ENCODE peak calls at places on chromosomes 4 and X, in five cellular contexts. E, U, W, Z and C are unnamed samples. For H3K4me1, the result is how much of the 10 kb centered on the place peaks cover.

GRCh38 chr4:87679449-87680169 is 29.5 kb downstream of the DMP1 start:
- DNase-seq in E (peak), U (peak), W (peak), Z (peak), C (peak)

GRCh38 chr4:173529505-173530325 is at the start of gene HAND2:
- DNase-seq in E (peak), U (peak), W (peak), Z (peak), C (no peak)

GRCh38 chr4:97106161-97106560 is 1037.1 kb downstream of the STPG2 start:
- DNase-seq in E (no peak), U (no peak), W (no peak), Z (no peak), C (no peak)

GRCh38 chrX:42778096-42778495 is at the start of gene PPP1R2C:
- DNase-seq in E (no peak), U (no peak), W (no peak), Z (no peak), C (no peak)

GRCh38 chrX:19751068-19751467 is 136.3 kb downstream of the SH3KBP1 start:
- DNase-seq in E (no peak), U (no peak), W (no peak), Z (no peak), C (no peak)

GRCh38 chrX:119871245-119871598 is 311 bp downstream of the RNF113A start:
- DNase-seq in E (no peak), U (no peak), W (no peak), Z (no peak), C (no peak)

GRCh38 chrX:152943826-152944225 is 46.0 kb downstream of the ZNF185 start:
- DNase-seq in E (no peak), U (no peak), W (no peak), Z (no peak), C (no peak)

GRCh38 chr4:87541956-87542709 is 13.0 kb upstream of the SPARCL1 start:
- DNase-seq in E (no peak), U (no peak), W (no peak), Z (no peak), C (no peak)

GRCh38 chr4:101287332-101287731 is 60.0 kb downstream of the PPP3CA start:
- DNase-seq in E (no peak), U (no peak), W (no peak), Z (no peak), C (no peak)

GRCh38 chr4:112511294-112512118 is 4.5 kb downstream of the NEUROG2 start:
- DNase-seq in E (no peak), U (no peak), W (no peak), Z (peak), C (no peak)

GRCh38 chr4:138659041-138659565 is 356.5 kb upstream of the NOCT start:
- DNase-seq in E (no peak), U (peak), W (no peak), Z (no peak), C (no peak)
- H4K8ac ChIP-seq in E (no peak), U (no peak), W (no peak), Z (no peak), C (no peak)

GRCh38 chr4:114017120-114017917 is 37.9 kb upstream of the ARSJ start:
- DNase-seq in E (no peak), U (no peak), W (no peak), Z (no peak), C (no peak)
- H2BK12ac ChIP-seq in E (no peak), U (no peak), W (no peak), Z (no peak), C (no peak)

DNA sequence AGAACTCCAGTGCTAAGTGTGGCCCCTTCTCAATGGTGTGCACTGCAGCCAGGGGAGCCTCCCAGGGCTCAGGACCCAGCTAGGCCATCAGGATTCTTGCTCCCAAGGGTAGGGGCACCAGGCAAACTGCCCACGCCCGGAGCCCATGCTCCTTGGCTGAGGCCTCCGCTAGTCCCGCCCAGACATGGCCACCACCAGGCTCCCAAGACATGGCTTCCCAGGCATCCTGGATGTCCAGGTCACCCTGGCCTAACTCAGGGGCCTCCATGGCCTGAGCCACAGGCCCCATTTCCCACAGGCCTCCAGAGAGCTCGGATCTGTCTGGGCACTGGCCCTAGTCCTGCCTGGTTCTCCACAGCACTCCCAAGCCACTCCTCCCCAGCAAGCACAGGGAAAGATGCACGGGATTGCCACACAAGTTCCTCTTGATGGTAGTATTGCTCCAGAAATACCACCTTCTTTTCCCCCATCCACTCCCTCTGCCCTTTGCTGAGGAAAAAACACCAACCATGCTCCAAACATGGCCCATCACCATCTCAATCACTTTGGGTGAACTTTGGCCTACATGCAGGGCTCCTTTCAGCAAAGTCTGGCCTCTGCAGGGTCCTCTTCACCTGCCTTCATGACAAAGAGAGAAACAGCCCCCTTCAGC is 274.7 kb upstream of the AGTR2 start:
- DNase-seq in E (peak), U (peak), W (no peak), Z (no peak), C (no peak)
- H3K4me1 ChIP-seq in E (under half), U (under half), W (under half), Z (under half), C (under half)

GRCh38 chrX:41300758-41301437 is 33.1 kb upstream of the DDX3X start:
- DNase-seq in E (no peak), U (no peak), W (peak), Z (no peak), C (no peak)

GRCh38 chrX:41303013-41303412 is 30.9 kb upstream of the DDX3X start:
- DNase-seq in E (no peak), U (no peak), W (no peak), Z (no peak), C (no peak)

GRCh38 chrX:41304178-41304577 is 29.8 kb upstream of the DDX3X start:
- DNase-seq in E (no peak), U (peak), W (no peak), Z (no peak), C (no peak)

GRCh38 chrX:41302293-41302868 is 31.6 kb upstream of the DDX3X start:
- DNase-seq in E (no peak), U (no peak), W (peak), Z (no peak), C (peak)

DNA sequence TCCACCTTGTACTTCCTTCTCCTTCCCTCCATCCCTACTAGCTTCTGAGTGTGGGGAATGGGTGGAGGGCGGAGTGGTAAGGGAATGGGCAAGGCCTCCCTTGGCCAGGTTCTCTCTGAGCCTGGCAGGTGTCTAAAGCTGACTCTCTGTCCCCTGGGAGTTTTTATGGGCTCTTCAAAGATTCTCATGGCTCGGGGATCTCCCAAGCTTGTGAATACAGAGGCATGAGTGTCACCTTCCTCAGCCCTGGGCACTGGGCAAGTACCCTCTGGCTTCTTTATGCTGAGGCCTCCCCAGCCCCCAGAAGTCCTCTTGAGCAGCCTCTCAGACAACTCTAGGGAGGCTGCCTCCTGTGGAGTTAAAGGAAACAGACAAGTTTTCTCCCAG is 32.5 kb upstream of the DDX3X start:
- DNase-seq in E (no peak), U (no peak), W (no peak), Z (no peak), C (no peak)
- H4K8ac ChIP-seq in E (no peak), U (no peak), W (peak), Z (no peak), C (no peak)

GRCh38 chr4:95522682-95523410 is 25.9 kb downstream of the UNC5C start:
- DNase-seq in E (no peak), U (no peak), W (no peak), Z (no peak), C (no peak)

GRCh38 chr4:95516528-95517011 is 32.2 kb downstream of the UNC5C start:
- DNase-seq in E (no peak), U (no peak), W (peak), Z (no peak), C (no peak)

GRCh38 chr4:95513022-95513421 is 35.8 kb downstream of the UNC5C start:
- DNase-seq in E (no peak), U (no peak), W (no peak), Z (no peak), C (no peak)

GRCh38 chr4:95517799-95518198 is 31.0 kb downstream of the UNC5C start:
- DNase-seq in E (no peak), U (no peak), W (no peak), Z (no peak), C (no peak)
- H2BK12ac ChIP-seq in E (no peak), U (no peak), W (no peak), Z (no peak), C (no peak)

GRCh38 chr4:25878676-25879075 is 15.9 kb upstream of the SEL1L3 start:
- DNase-seq in E (no peak), U (no peak), W (no peak), Z (no peak), C (no peak)

GRCh38 chr4:25872851-25873631 is 10.3 kb upstream of the SEL1L3 start:
- DNase-seq in E (no peak), U (no peak), W (no peak), Z (no peak), C (no peak)

GRCh38 chr4:25873632-25874129 is 10.9 kb upstream of the SEL1L3 start:
- DNase-seq in E (no peak), U (no peak), W (no peak), Z (no peak), C (no peak)

GRCh38 chr4:25875281-25875745 is 12.5 kb upstream of the SEL1L3 start:
- DNase-seq in E (no peak), U (no peak), W (no peak), Z (no peak), C (no peak)

GRCh38 chr4:25874641-25875040 is 11.9 kb upstream of the SEL1L3 start:
- DNase-seq in E (no peak), U (no peak), W (no peak), Z (no peak), C (no peak)
- H3K4me1 ChIP-seq in E (under half), U (under half), W (under half), Z (under half), C (under half)